ENCODE peak calls at places on chromosomes 5 and 9, in eight cellular contexts. G is left ventricle myocardium inferior, C is AG10803, X is HFF-Myc, S is IMR-90, R is mucosa of descending colon, K is heart left ventricle, H is neural crest cell. I is an unnamed sample.

GRCh38 chr5:80215523-80215922 is 40.3 kb downstream of the SERINC5 start:
- DNase-seq in G (no peak), C (no peak), X (no peak), S (no peak), R (no peak), K (no peak), H (no peak), I (no peak)

GRCh38 chr5:34586117-34586885 is 69.8 kb upstream of the RAI14 start:
- DNase-seq in G (no peak), C (peak), X (no peak), S (peak), R (no peak), K (no peak), H (no peak), I (no peak)

GRCh38 chr5:136285501-136285900 is 79.8 kb downstream of the TRPC7 start:
- DNase-seq in G (no peak), C (peak), X (no peak), S (peak), R (no peak), K (no peak), H (no peak), I (no peak)

GRCh38 chr9:16267336-16268036 is 603.0 kb downstream of the BNC2 start:
- DNase-seq in G (no peak), C (peak), X (no peak), S (peak), R (no peak), K (no peak), H (no peak), I (no peak)

GRCh38 chr5:83469075-83469474 is 2.5 kb upstream of the VCAN start:
- DNase-seq in G (no peak), C (no peak), X (no peak), S (no peak), R (no peak), K (no peak), H (no peak), I (no peak)

GRCh38 chr5:53178830-53179229 is 69.3 kb upstream of the MOCS2 start:
- DNase-seq in G (no peak), C (no peak), X (no peak), S (no peak), R (no peak), K (no peak), H (no peak), I (no peak)

GRCh38 chr9:7273575-7273974 is 515.8 kb downstream of the KDM4C start:
- DNase-seq in G (peak), C (peak), X (no peak), S (peak), R (no peak), K (peak), H (no peak), I (no peak)

GRCh38 chr5:76467221-76467620 is 64.1 kb downstream of the IQGAP2 start:
- DNase-seq in G (no peak), C (no peak), X (no peak), S (no peak), R (no peak), K (no peak), H (no peak), I (no peak)

GRCh38 chr5:105475401-105475800 is 1912.8 kb upstream of the NUDT12 start:
- DNase-seq in G (no peak), C (no peak), X (no peak), S (no peak), R (no peak), K (no peak), H (no peak), I (no peak)

GRCh38 chr9:14293801-14294200 is 20.1 kb downstream of the NFIB start:
- DNase-seq in G (no peak), C (no peak), X (no peak), S (no peak), R (no peak), K (no peak), H (no peak), I (no peak)

GRCh38 chr5:10291736-10292135 is 16.0 kb downstream of the CMBL start:
- DNase-seq in G (no peak), C (no peak), X (no peak), S (no peak), R (no peak), K (no peak), H (no peak), I (no peak)

GRCh38 chr5:133446440-133446839 is 165.9 kb downstream of the FSTL4 start:
- DNase-seq in G (no peak), C (no peak), X (no peak), S (no peak), R (no peak), K (no peak), H (no peak), I (no peak)

GRCh38 chr9:71812385-71812784 is 44.1 kb upstream of the CEMIP2 start:
- DNase-seq in G (peak), C (peak), X (no peak), S (peak), R (no peak), K (peak), H (no peak), I (no peak)

GRCh38 chr9:98007251-98007928 is 24.2 kb downstream of the ANP32B start:
- DNase-seq in G (no peak), C (peak), X (no peak), S (no peak), R (no peak), K (no peak), H (no peak), I (no peak)

GRCh38 chr9:137240841-137241489 is at the start of gene TUBB4B:
- DNase-seq in G (peak), C (peak), X (peak), S (peak), R (peak), K (peak), H (peak), I (peak)

GRCh38 chr9:132716007-132716406 is 45.7 kb downstream of the GTF3C4 start:
- DNase-seq in G (no peak), C (no peak), X (no peak), S (no peak), R (no peak), K (no peak), H (no peak), I (no peak)

GRCh38 chr5:133907075-133907474 is 61.4 kb downstream of the C5orf15 start:
- DNase-seq in G (peak), C (no peak), X (no peak), S (no peak), R (no peak), K (peak), H (no peak), I (no peak)

GRCh38 chr9:95167998-95168397 is 149.5 kb downstream of the FANCC start:
- DNase-seq in G (no peak), C (peak), X (peak), S (peak), R (no peak), K (peak), H (peak), I (no peak)

GRCh38 chr9:90020277-90020871 is 415.6 kb downstream of the GADD45G start:
- DNase-seq in G (no peak), C (no peak), X (no peak), S (no peak), R (no peak), K (no peak), H (no peak), I (no peak)

GRCh38 chr5:67011422-67011821 is 185.2 kb downstream of the CD180 start:
- DNase-seq in G (no peak), C (no peak), X (no peak), S (no peak), R (no peak), K (no peak), H (no peak), I (no peak)

GRCh38 chr9:135926402-135927194 is 19.3 kb upstream of the CAMSAP1 start:
- DNase-seq in G (no peak), C (peak), X (no peak), S (peak), R (peak), K (peak), H (peak), I (peak)

GRCh38 chr5:181200816-181201215 is 4.2 kb downstream of the TRIM7 start:
- DNase-seq in G (no peak), C (no peak), X (no peak), S (no peak), R (no peak), K (no peak), H (no peak), I (no peak)

GRCh38 chr9:91946196-91946595 is 3.8 kb downstream of the ROR2 start:
- DNase-seq in G (no peak), C (no peak), X (no peak), S (no peak), R (no peak), K (no peak), H (no peak), I (no peak)

GRCh38 chr9:36891341-36891811 is 142.7 kb downstream of the PAX5 start:
- DNase-seq in G (no peak), C (no peak), X (peak), S (no peak), R (no peak), K (no peak), H (no peak), I (no peak)

GRCh38 chr9:35609001-35609819 is 4.1 kb downstream of the TESK1 start:
- DNase-seq in G (no peak), C (no peak), X (no peak), S (no peak), R (no peak), K (no peak), H (no peak), I (no peak)

GRCh38 chr5:81906086-81906485 is 65.7 kb upstream of the ATG10 start:
- DNase-seq in G (peak), C (no peak), X (no peak), S (no peak), R (no peak), K (no peak), H (no peak), I (no peak)

GRCh38 chr5:61449756-61450155 is 117.7 kb downstream of the ZSWIM6 start:
- DNase-seq in G (no peak), C (peak), X (no peak), S (no peak), R (no peak), K (no peak), H (no peak), I (no peak)

GRCh38 chr5:27995867-27996266 is 957.5 kb upstream of the CDH9 start:
- DNase-seq in G (no peak), C (no peak), X (no peak), S (no peak), R (no peak), K (no peak), H (no peak), I (no peak)

GRCh38 chr9:114283551-114284111 is 39.3 kb upstream of the ORM1 start:
- DNase-seq in G (peak), C (no peak), X (no peak), S (no peak), R (peak), K (peak), H (no peak), I (no peak)

GRCh38 chr9:111566234-111566633 is 33.2 kb downstream of the PTGR1 start:
- DNase-seq in G (no peak), C (peak), X (no peak), S (no peak), R (no peak), K (peak), H (no peak), I (no peak)

GRCh38 chr9:81570083-81570482 is 119.3 kb downstream of the TLE1 start:
- DNase-seq in G (no peak), C (no peak), X (no peak), S (no peak), R (no peak), K (no peak), H (no peak), I (no peak)

GRCh38 chr5:115069087-115069968 is 100.4 kb downstream of the TRIM36 start:
- DNase-seq in G (no peak), C (peak), X (peak), S (peak), R (no peak), K (peak), H (peak), I (no peak)

GRCh38 chr5:124252094-124252750 is 494.2 kb downstream of the ZNF608 start:
- DNase-seq in G (no peak), C (no peak), X (no peak), S (no peak), R (no peak), K (no peak), H (no peak), I (no peak)

GRCh38 chr5:35061216-35061615 is 13.5 kb upstream of the AGXT2 start:
- DNase-seq in G (no peak), C (peak), X (no peak), S (peak), R (no peak), K (no peak), H (no peak), I (no peak)

DNA sequence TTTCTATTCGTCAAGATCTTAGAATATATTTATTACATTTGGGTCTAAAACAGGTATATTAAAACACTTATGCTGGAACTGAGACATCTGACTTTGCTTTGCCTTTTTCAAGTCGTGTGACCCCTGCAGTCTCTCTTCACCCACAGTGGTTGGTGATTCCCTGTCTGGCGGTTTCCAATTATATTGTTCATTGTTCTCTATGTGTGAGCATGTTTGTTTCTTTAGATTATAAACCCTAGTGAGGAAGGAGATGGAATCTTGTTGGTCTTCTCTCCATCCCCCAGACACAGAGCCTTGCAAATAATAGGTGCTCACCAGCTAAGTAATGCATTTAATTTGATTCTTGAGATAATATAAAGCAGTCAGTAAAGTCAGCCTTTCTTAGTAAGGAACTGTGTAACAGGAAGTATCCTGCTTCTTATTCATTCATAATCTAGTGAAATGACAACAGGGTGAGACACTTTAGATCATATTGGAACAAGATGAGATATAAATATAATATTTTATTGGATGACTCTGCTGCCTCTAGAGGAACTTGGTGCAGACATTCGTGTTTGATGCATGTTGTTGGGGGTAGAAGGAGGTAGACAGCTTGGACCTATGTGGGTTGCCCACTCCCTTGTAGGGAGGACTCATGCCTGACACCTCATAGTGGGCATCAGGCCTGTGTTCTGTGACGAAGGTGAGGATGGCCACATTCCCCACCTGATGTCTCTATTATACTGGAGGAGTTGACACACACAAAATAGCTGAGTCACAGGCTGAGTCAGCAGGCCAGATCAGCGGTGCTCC is 88.1 kb downstream of the FGF1 start:
- DNase-seq in G (no peak), C (peak), X (peak), S (peak), R (no peak), K (no peak), H (no peak), I (no peak)
- TF ChIP-seq CTCF in G (no peak), C (no peak), X (no peak), S (no peak), R (no peak), K (no peak), H (no peak), I (no peak)

GRCh38 chr9:99819123-99819483 is 2.6 kb upstream of the NR4A3 start:
- DNase-seq in G (no peak), C (no peak), X (no peak), S (no peak), R (no peak), K (no peak), H (no peak), I (no peak)
- TF ChIP-seq CTCF in G (no peak), C (no peak), X (no peak), S (no peak), R (no peak), K (no peak), H (no peak), I (no peak)

DNA sequence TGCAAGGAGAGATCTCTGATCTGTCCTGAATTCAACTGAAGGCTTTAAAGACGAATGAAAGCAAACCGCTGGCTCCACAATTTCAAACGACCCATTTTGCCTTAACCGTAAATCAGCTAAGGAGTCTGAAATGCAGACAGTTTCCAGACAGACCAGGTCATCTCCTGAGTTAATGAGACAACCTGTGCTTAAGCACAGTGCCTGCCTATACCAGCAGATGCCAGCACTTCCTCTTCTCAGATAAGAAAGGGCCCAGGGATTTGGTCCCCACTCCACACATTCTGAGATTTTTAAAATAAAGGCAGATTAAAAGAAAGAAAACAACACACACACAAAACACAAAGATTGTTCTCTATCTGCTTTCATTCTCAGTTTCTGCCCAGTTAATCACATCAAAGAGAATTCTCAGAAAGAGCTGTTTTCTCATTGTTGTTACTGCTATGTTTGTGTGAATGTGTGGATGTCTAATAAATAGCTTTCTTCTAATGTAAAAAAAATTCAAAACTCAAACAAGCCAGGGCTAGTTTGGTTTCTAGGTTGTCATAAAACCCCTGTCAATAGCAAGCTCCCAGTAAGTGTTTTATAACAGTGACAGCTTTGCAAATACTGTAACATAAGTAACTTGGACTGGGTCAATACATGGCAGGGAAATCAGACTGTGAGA is 157.7 kb upstream of the SLC24A2 start:
- DNase-seq in G (no peak), C (peak), X (no peak), S (peak), R (no peak), K (no peak), H (no peak), I (no peak)
- TF ChIP-seq CTCF in G (peak), C (peak), X (peak), S (peak), R (no peak), K (no peak), H (peak), I (no peak)

GRCh38 chr9:125008599-125008998 is 67.7 kb upstream of the GOLGA1 start:
- DNase-seq in G (no peak), C (no peak), X (no peak), S (no peak), R (no peak), K (no peak), H (no peak), I (no peak)
- TF ChIP-seq CTCF in G (no peak), C (no peak), X (no peak), S (no peak), R (no peak), K (no peak), H (no peak), I (no peak)

GRCh38 chr5:17378346-17378984 is 119.6 kb upstream of the TAF11L2 start:
- DNase-seq in G (no peak), C (peak), X (no peak), S (peak), R (no peak), K (no peak), H (no peak), I (no peak)
- TF ChIP-seq CTCF in G (no peak), C (no peak), X (no peak), S (no peak), R (no peak), K (no peak), H (no peak), I (no peak)

GRCh38 chr5:168109441-168109840 is 182.0 kb upstream of the WWC1 start:
- DNase-seq in G (no peak), C (peak), X (no peak), S (no peak), R (no peak), K (no peak), H (no peak), I (no peak)

GRCh38 chr5:168110384-168110783 is 181.1 kb upstream of the WWC1 start:
- DNase-seq in G (no peak), C (no peak), X (no peak), S (no peak), R (no peak), K (no peak), H (no peak), I (no peak)

GRCh38 chr5:168106008-168106761 is 185.3 kb upstream of the WWC1 start:
- DNase-seq in G (no peak), C (peak), X (no peak), S (peak), R (no peak), K (no peak), H (no peak), I (no peak)

GRCh38 chr5:168101352-168101751 is 190.1 kb upstream of the WWC1 start:
- DNase-seq in G (no peak), C (no peak), X (no peak), S (no peak), R (no peak), K (no peak), H (no peak), I (no peak)

DNA sequence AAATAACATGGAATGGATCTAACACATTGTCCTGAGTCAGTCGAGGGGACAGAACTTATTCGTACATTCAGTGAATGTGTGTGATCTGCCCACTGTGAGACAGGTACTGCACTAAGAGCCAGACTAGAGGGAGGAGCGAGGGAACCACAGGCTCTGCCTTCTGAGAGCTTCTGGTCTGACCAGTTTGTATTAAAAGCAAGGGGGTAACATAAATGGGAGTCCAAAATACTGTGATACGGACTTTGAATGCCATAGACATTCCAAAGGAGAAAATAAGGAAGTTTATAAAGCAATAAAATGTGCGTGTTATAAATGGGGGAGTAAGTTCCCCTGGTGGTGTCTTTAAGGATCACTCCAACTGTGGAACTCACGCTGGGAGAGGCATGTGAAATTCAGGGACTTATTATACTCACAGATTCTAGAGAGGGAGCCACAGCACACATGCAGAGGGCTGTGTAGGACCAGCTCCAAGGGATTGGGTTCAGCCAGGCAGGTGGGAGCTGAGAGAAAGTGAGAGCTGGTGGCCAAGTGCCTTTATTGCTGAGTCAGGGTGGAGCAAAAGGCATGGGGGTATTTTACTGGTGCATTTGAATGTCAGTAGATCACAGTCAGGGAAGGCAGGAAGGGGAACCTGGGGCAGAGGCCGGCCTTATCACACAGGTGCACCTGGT is 186.5 kb upstream of the WWC1 start:
- DNase-seq in G (no peak), C (no peak), X (no peak), S (no peak), R (peak), K (no peak), H (no peak), I (no peak)
- TF ChIP-seq CTCF in G (no peak), C (peak), X (no peak), S (no peak), R (no peak), K (no peak), H (peak), I (no peak)

DNA sequence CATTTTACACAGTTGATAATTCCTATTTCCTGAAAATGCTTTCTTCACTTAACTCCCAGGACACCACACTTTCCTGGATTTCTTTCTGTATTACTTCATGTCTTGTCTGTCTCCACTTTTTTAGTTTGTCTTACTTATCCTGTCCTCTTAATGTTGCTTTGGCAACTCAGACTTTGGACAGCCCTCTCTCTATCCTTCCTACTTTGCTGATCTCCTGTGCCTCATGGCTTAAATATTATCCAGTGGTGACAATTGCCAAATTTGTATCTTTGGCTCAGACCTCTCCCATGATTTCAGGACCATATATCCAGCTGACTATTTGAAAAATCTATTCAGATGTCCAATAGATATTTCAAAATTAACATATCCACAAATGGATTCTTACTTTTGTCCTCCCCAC is 39.9 kb upstream of the NUDT12 start:
- DNase-seq in G (no peak), C (no peak), X (no peak), S (no peak), R (no peak), K (no peak), H (no peak), I (no peak)
- TF ChIP-seq CTCF in G (no peak), C (no peak), X (no peak), S (no peak), R (no peak), K (no peak), H (no peak), I (no peak)

I was measured in natural killer cell.